ENCODE peak calls at places on chromosomes 4 and X, in four cellular contexts. One of them, this sample, is unnamed.
A peak's percentile ranks its signal among the peaks of the same experiment; 100 is the strongest.

GRCh38 chr4:166290426-166290825 is 417.4 kb downstream of the TLL1 start:
- DNase-seq in glutamatergic neuron: no peak
- DNase-seq in kidney tubule cell: no peak
- DNase-seq in endothelial cell: no peak
- DNase-seq in this sample: no peak

GRCh38 chr4:124710253-124710849 is 2.2 kb downstream of the ANKRD50 start:
- DNase-seq in glutamatergic neuron: no peak
- DNase-seq in kidney tubule cell: no peak
- DNase-seq in endothelial cell: no peak
- DNase-seq in this sample: peak; percentile 28

GRCh38 chr4:3302164-3302785 is 9.5 kb downstream of the RGS12 start:
- DNase-seq in glutamatergic neuron: no peak
- DNase-seq in kidney tubule cell: no peak
- DNase-seq in endothelial cell: no peak
- DNase-seq in this sample: no peak

GRCh38 chrX:373641-374471 is 12.9 kb downstream of the PPP2R3B start:
- DNase-seq in glutamatergic neuron: peak; percentile 61
- DNase-seq in kidney tubule cell: no peak
- DNase-seq in endothelial cell: peak; percentile 35
- DNase-seq in this sample: peak; percentile 66

GRCh38 chrX:87517571-87518141 is at the start of gene KLHL4:
- DNase-seq in glutamatergic neuron: peak; percentile 30
- DNase-seq in kidney tubule cell: peak; percentile 77
- DNase-seq in endothelial cell: peak; percentile 51
- DNase-seq in this sample: no peak

GRCh38 chr4:1521821-1522361 is 115.6 kb upstream of the NKX1-1 start:
- DNase-seq in glutamatergic neuron: peak; percentile 24
- DNase-seq in kidney tubule cell: no peak
- DNase-seq in endothelial cell: no peak
- DNase-seq in this sample: no peak

GRCh38 chr4:10951306-10951705 is 266.7 kb upstream of the CLNK start:
- DNase-seq in glutamatergic neuron: no peak
- DNase-seq in kidney tubule cell: no peak
- DNase-seq in endothelial cell: no peak
- DNase-seq in this sample: no peak

GRCh38 chr4:88188738-88189417 is 30.4 kb upstream of the ABCG2 start:
- DNase-seq in glutamatergic neuron: no peak
- DNase-seq in kidney tubule cell: peak; percentile 20
- DNase-seq in endothelial cell: no peak
- DNase-seq in this sample: no peak

GRCh38 chr4:41507292-41507933 is 30.5 kb upstream of the LIMCH1 start:
- DNase-seq in glutamatergic neuron: no peak
- DNase-seq in kidney tubule cell: peak; percentile 35
- DNase-seq in endothelial cell: no peak
- DNase-seq in this sample: peak; percentile 17

GRCh38 chrX:55742649-55743048 is 25.1 kb downstream of the RRAGB start:
- DNase-seq in glutamatergic neuron: no peak
- DNase-seq in kidney tubule cell: peak; percentile 4
- DNase-seq in endothelial cell: no peak
- DNase-seq in this sample: no peak

GRCh38 chr4:2929469-2929868 is 33.7 kb downstream of the NOP14 start:
- DNase-seq in glutamatergic neuron: no peak
- DNase-seq in kidney tubule cell: no peak
- DNase-seq in endothelial cell: no peak
- DNase-seq in this sample: no peak

GRCh38 chr4:62797221-62797620 is 1597.1 kb downstream of the ADGRL3 start:
- DNase-seq in glutamatergic neuron: no peak
- DNase-seq in kidney tubule cell: no peak
- DNase-seq in endothelial cell: no peak
- DNase-seq in this sample: no peak

GRCh38 chr4:152935138-152935537 is 985 bp upstream of the FHDC1 start:
- DNase-seq in glutamatergic neuron: no peak
- DNase-seq in kidney tubule cell: peak; percentile 11
- DNase-seq in endothelial cell: no peak
- DNase-seq in this sample: peak; percentile 11

GRCh38 chrX:19334945-19335626 is 8.6 kb upstream of the PDHA1 start:
- DNase-seq in glutamatergic neuron: peak; percentile 12
- DNase-seq in kidney tubule cell: peak; percentile 60
- DNase-seq in endothelial cell: peak; percentile 4
- DNase-seq in this sample: no peak

GRCh38 chr4:85787133-85787532 is 312.2 kb downstream of the ARHGAP24 start:
- DNase-seq in glutamatergic neuron: no peak
- DNase-seq in kidney tubule cell: peak; percentile 54
- DNase-seq in endothelial cell: no peak
- DNase-seq in this sample: peak; percentile 83

GRCh38 chrX:11558972-11559371 is 106.7 kb downstream of the ARHGAP6 start:
- DNase-seq in glutamatergic neuron: peak; percentile 36
- DNase-seq in kidney tubule cell: peak; percentile 20
- DNase-seq in endothelial cell: peak; percentile 11
- DNase-seq in this sample: no peak

GRCh38 chrX:148380614-148381561 is 119.5 kb upstream of the AFF2 start:
- DNase-seq in glutamatergic neuron: no peak
- DNase-seq in kidney tubule cell: peak; percentile 68
- DNase-seq in endothelial cell: no peak
- DNase-seq in this sample: no peak

GRCh38 chrX:71178908-71179307 is 34.3 kb downstream of the NLGN3 start:
- DNase-seq in glutamatergic neuron: peak; percentile 28
- DNase-seq in kidney tubule cell: peak; percentile 64
- DNase-seq in endothelial cell: peak; percentile 38
- DNase-seq in this sample: peak; percentile 85

This sample was measured in adipocyte.